ENCODE peak calls at places on chromosomes 6 and 20, in five cellular contexts. U, X, D, J and O are unnamed samples.

GRCh38 chr20:36149469-36149868 is 5.1 kb upstream of the EPB41L1 start:
- DNase-seq in J (no peak), X (no peak), U (no peak), D (no peak), O (no peak)

GRCh38 chr20:43535370-43536004 is 23.3 kb upstream of the SGK2 start:
- DNase-seq in D (no peak), X (no peak), J (no peak), U (no peak), O (no peak)

GRCh38 chr20:57657537-57658446 is 37.6 kb upstream of the ZBP1 start:
- DNase-seq in J (no peak), D (no peak), U (peak; percentile 84), X (peak; percentile 46), O (peak; percentile 76)

GRCh38 chr20:25984933-25985332 is 288.3 kb upstream of the ZNF337 start:
- DNase-seq in X (peak; percentile 39), U (peak; percentile 22), J (peak; percentile 14), D (peak; percentile 17), O (peak; percentile 46)

GRCh38 chr20:38201356-38201755 is 36.3 kb upstream of the TGM2 start:
- DNase-seq in X (no peak), D (no peak), J (peak; percentile 96), U (peak; percentile 91), O (no peak)

GRCh38 chr6:80280258-80281010 is 174.0 kb downstream of the BCKDHB start:
- DNase-seq in U (peak; percentile 89), X (no peak), D (no peak), J (peak; percentile 57), O (no peak)

GRCh38 chr20:4924032-4924431 is 77.3 kb downstream of the SLC23A2 start:
- DNase-seq in U (no peak), D (no peak), J (no peak), X (no peak), O (no peak)

GRCh38 chr6:137820952-137821351 is 46.1 kb upstream of the TNFAIP3 start:
- DNase-seq in U (no peak), J (no peak), X (no peak), D (no peak), O (no peak)

GRCh38 chr6:35839019-35839418 is 33.9 kb downstream of the LHFPL5 start:
- DNase-seq in X (no peak), U (no peak), D (no peak), J (no peak), O (no peak)

GRCh38 chr20:57268399-57269076 is 2.1 kb upstream of the BMP7 start:
- DNase-seq in J (no peak), U (no peak), D (no peak), X (no peak), O (no peak)

GRCh38 chr6:85490516-85491248 is 40.8 kb downstream of the NT5E start:
- DNase-seq in X (no peak), U (peak; percentile 74), J (peak; percentile 45), D (no peak), O (no peak)

GRCh38 chr6:16713597-16713996 is 47.7 kb downstream of the ATXN1 start:
- DNase-seq in X (no peak), U (no peak), J (no peak), D (no peak), O (no peak)

GRCh38 chr6:15453186-15453585 is 207.3 kb downstream of the JARID2 start:
- DNase-seq in X (no peak), D (no peak), J (no peak), U (no peak), O (no peak)

GRCh38 chr6:144181639-144182038 is 31.3 kb downstream of the STX11 start:
- DNase-seq in X (no peak), U (peak; percentile 6), J (no peak), D (no peak), O (no peak)

GRCh38 chr6:133326584-133326983 is 85.4 kb downstream of the EYA4 start:
- DNase-seq in X (no peak), J (no peak), D (no peak), U (no peak), O (no peak)

GRCh38 chr20:39264506-39265172 is 302.5 kb downstream of the DHX35 start:
- DNase-seq in X (peak; percentile 35), D (no peak), J (peak; percentile 78), U (peak; percentile 85), O (peak; percentile 51)

GRCh38 chr6:109291893-109292292 is 90.4 kb downstream of the CD164 start:
- DNase-seq in J (no peak), D (no peak), X (no peak), U (no peak), O (no peak)

GRCh38 chr6:127015858-127016257 is 102.6 kb upstream of the RSPO3 start:
- DNase-seq in J (no peak), X (no peak), U (no peak), D (no peak), O (no peak)

GRCh38 chr6:137723273-137724017 is 143.6 kb upstream of the TNFAIP3 start:
- DNase-seq in X (peak; percentile 35), J (no peak), U (no peak), D (no peak), O (no peak)